ENCODE peak calls at places on chromosomes 16 and 17, in nine cellular contexts. I is AG09309; P is stimulated activated CD4-positive, alpha-beta T cell treated with anti-CD3 and anti-CD28 coated beads, Interleukin-15, amount 100 ng/mL, for 24 hours; Y is amygdala; Z is hypothalamus; D is colonic mucosa; Q is immature natural killer cell; S is NCI-H345; G is activated gamma-delta T cell treated with anti-CD3 and anti-CD28 coated beads, Interleukin-2, amount 50 U/mL, for 16 hours. T is an unnamed sample.

GRCh38 chr17:82330322-82331239 is 3.0 kb downstream of the SECTM1 start:
- DNase-seq in I (no peak), P (no peak), Y (no peak), Z (no peak), D (no peak), Q (no peak), S (peak), G (no peak), T (no peak)

GRCh38 chr16:17448640-17449638 is 21.8 kb downstream of the XYLT1 start:
- DNase-seq in I (no peak), P (peak), Y (no peak), Z (no peak), D (no peak), Q (peak), S (no peak), G (no peak), T (no peak)

GRCh38 chr17:69335018-69335417 is 8.1 kb upstream of the ABCA5 start:
- DNase-seq in I (no peak), P (no peak), Y (no peak), Z (no peak), D (no peak), Q (no peak), S (no peak), G (no peak), T (no peak)

GRCh38 chr16:9042943-9043680 is 48.3 kb upstream of the HAPSTR1 start:
- DNase-seq in I (peak), P (no peak), Y (peak), Z (no peak), D (no peak), Q (no peak), S (no peak), G (no peak), T (no peak)

GRCh38 chr17:56150631-56151030 is 2.6 kb upstream of the ANKFN1 start:
- DNase-seq in I (no peak), P (no peak), Y (no peak), Z (no peak), D (no peak), Q (no peak), S (no peak), G (no peak), T (peak)

GRCh38 chr16:65012357-65012756 is 109.5 kb downstream of the CDH11 start:
- DNase-seq in I (peak), P (no peak), Y (no peak), Z (no peak), D (no peak), Q (no peak), S (no peak), G (no peak), T (no peak)

GRCh38 chr17:51120357-51120738 is 320 bp downstream of the SPAG9 start:
- DNase-seq in I (no peak), P (no peak), Y (no peak), Z (peak), D (peak), Q (no peak), S (peak), G (no peak), T (no peak)

GRCh38 chr16:8888951-8889892 is 7.1 kb downstream of the LITAFD start:
- DNase-seq in I (no peak), P (no peak), Y (no peak), Z (no peak), D (no peak), Q (no peak), S (no peak), G (no peak), T (no peak)

GRCh38 chr17:7897773-7898172 is 9.2 kb downstream of the CHD3 start:
- DNase-seq in I (no peak), P (no peak), Y (no peak), Z (no peak), D (no peak), Q (peak), S (no peak), G (no peak), T (no peak)

GRCh38 chr16:86566601-86566965 is at the start of gene FOXC2:
- DNase-seq in I (peak), P (peak), Y (no peak), Z (no peak), D (peak), Q (no peak), S (no peak), G (no peak), T (peak)

GRCh38 chr17:42428141-42428944 is 5.3 kb upstream of the CAVIN1 start:
- DNase-seq in I (peak), P (peak), Y (no peak), Z (no peak), D (peak), Q (peak), S (peak), G (no peak), T (peak)

GRCh38 chr16:67260426-67261063 is 11.8 kb downstream of the SLC9A5 start:
- DNase-seq in I (no peak), P (peak), Y (no peak), Z (no peak), D (peak), Q (no peak), S (peak), G (no peak), T (peak)

GRCh38 chr16:85321856-85322271 is 209.6 kb upstream of the CIBAR2 start:
- DNase-seq in I (peak), P (no peak), Y (peak), Z (peak), D (peak), Q (no peak), S (no peak), G (no peak), T (peak)

GRCh38 chr17:51365090-51365489 is 104.7 kb downstream of the UTP18 start:
- DNase-seq in I (no peak), P (peak), Y (no peak), Z (no peak), D (no peak), Q (no peak), S (no peak), G (no peak), T (no peak)

GRCh38 chr17:20791626-20792025 is 212.1 kb downstream of the CDRT15L2 start:
- DNase-seq in I (no peak), P (no peak), Y (no peak), Z (no peak), D (no peak), Q (no peak), S (no peak), G (no peak), T (no peak)

GRCh38 chr16:705748-706188 is at the start of gene FBXL16:
- DNase-seq in I (no peak), P (no peak), Y (peak), Z (no peak), D (no peak), Q (no peak), S (peak), G (no peak), T (no peak)

GRCh38 chr17:62703269-62703775 is 75.9 kb downstream of the MRC2 start:
- DNase-seq in I (no peak), P (peak), Y (no peak), Z (no peak), D (no peak), Q (no peak), S (peak), G (no peak), T (peak)

GRCh38 chr17:70022175-70022574 is 52.9 kb upstream of the KCNJ16 start:
- DNase-seq in I (no peak), P (no peak), Y (no peak), Z (no peak), D (no peak), Q (no peak), S (no peak), G (no peak), T (no peak)

GRCh38 chr17:29835438-29836351 is 94.3 kb downstream of the SSH2 start:
- DNase-seq in I (no peak), P (no peak), Y (no peak), Z (no peak), D (peak), Q (no peak), S (no peak), G (no peak), T (peak)

T was measured in mucosa of gallbladder.